ENCODE peak calls at places on chromosomes 2 and 18, in six cellular contexts. One of them, this sample, is unnamed.

GRCh38 chr2:223114170-223114569 is 62.2 kb downstream of the KCNE4 start:
- DNase-seq in Peyer's patch: no peak
- DNase-seq in heart right ventricle: no peak
- DNase-seq in effector memory CD4-positive, alpha-beta T cell: no peak
- DNase-seq in cardiac muscle cell: no peak
- DNase-seq in stomach: no peak
- DNase-seq in this sample: no peak

GRCh38 chr2:239013670-239013960 is 165.7 kb downstream of the TWIST2 start:
- DNase-seq in Peyer's patch: no peak
- DNase-seq in heart right ventricle: no peak
- DNase-seq in effector memory CD4-positive, alpha-beta T cell: no peak
- DNase-seq in cardiac muscle cell: no peak
- DNase-seq in stomach: no peak
- DNase-seq in this sample: no peak

GRCh38 chr2:15823459-15824396 is 116.6 kb upstream of the MYCN start:
- DNase-seq in Peyer's patch: no peak
- DNase-seq in heart right ventricle: no peak
- DNase-seq in effector memory CD4-positive, alpha-beta T cell: no peak
- DNase-seq in cardiac muscle cell: no peak
- DNase-seq in stomach: no peak
- DNase-seq in this sample: no peak

GRCh38 chr2:217951521-217952247 is 51.1 kb downstream of the TNS1 start:
- DNase-seq in Peyer's patch: no peak
- DNase-seq in heart right ventricle: no peak
- DNase-seq in effector memory CD4-positive, alpha-beta T cell: no peak
- DNase-seq in cardiac muscle cell: no peak
- DNase-seq in stomach: peak
- DNase-seq in this sample: no peak

GRCh38 chr2:205650450-205650849 is 31.9 kb upstream of the NRP2 start:
- DNase-seq in Peyer's patch: no peak
- DNase-seq in heart right ventricle: no peak
- DNase-seq in effector memory CD4-positive, alpha-beta T cell: no peak
- DNase-seq in cardiac muscle cell: no peak
- DNase-seq in stomach: no peak
- DNase-seq in this sample: no peak

GRCh38 chr2:177984739-177985138 is 87.8 kb downstream of the PDE11A start:
- DNase-seq in Peyer's patch: no peak
- DNase-seq in heart right ventricle: no peak
- DNase-seq in effector memory CD4-positive, alpha-beta T cell: no peak
- DNase-seq in cardiac muscle cell: peak
- DNase-seq in stomach: no peak
- DNase-seq in this sample: no peak

GRCh38 chr2:18149660-18150246 is 271.3 kb downstream of the KCNS3 start:
- DNase-seq in Peyer's patch: no peak
- DNase-seq in heart right ventricle: no peak
- DNase-seq in effector memory CD4-positive, alpha-beta T cell: no peak
- DNase-seq in cardiac muscle cell: peak
- DNase-seq in stomach: no peak
- DNase-seq in this sample: peak

GRCh38 chr18:28777756-28778155 is 600.8 kb upstream of the CDH2 start:
- DNase-seq in Peyer's patch: no peak
- DNase-seq in heart right ventricle: no peak
- DNase-seq in effector memory CD4-positive, alpha-beta T cell: no peak
- DNase-seq in cardiac muscle cell: no peak
- DNase-seq in stomach: no peak
- DNase-seq in this sample: no peak

GRCh38 chr2:216827073-216827725 is 32.7 kb downstream of the TNP1 start:
- DNase-seq in Peyer's patch: no peak
- DNase-seq in heart right ventricle: no peak
- DNase-seq in effector memory CD4-positive, alpha-beta T cell: no peak
- DNase-seq in cardiac muscle cell: no peak
- DNase-seq in stomach: no peak
- DNase-seq in this sample: no peak

GRCh38 chr18:76981388-76981968 is 151.1 kb downstream of the MBP start:
- DNase-seq in Peyer's patch: peak
- DNase-seq in heart right ventricle: no peak
- DNase-seq in effector memory CD4-positive, alpha-beta T cell: no peak
- DNase-seq in cardiac muscle cell: no peak
- DNase-seq in stomach: peak
- DNase-seq in this sample: no peak

GRCh38 chr2:98381494-98381893 is 35.2 kb downstream of the CNGA3 start:
- DNase-seq in Peyer's patch: no peak
- DNase-seq in heart right ventricle: no peak
- DNase-seq in effector memory CD4-positive, alpha-beta T cell: no peak
- DNase-seq in cardiac muscle cell: no peak
- DNase-seq in stomach: no peak
- DNase-seq in this sample: no peak

GRCh38 chr2:98382739-98383138 is 36.5 kb downstream of the CNGA3 start:
- DNase-seq in Peyer's patch: no peak
- DNase-seq in heart right ventricle: no peak
- DNase-seq in effector memory CD4-positive, alpha-beta T cell: no peak
- DNase-seq in cardiac muscle cell: no peak
- DNase-seq in stomach: no peak
- DNase-seq in this sample: no peak

GRCh38 chr2:98382086-98382485 is 35.8 kb downstream of the CNGA3 start:
- DNase-seq in Peyer's patch: no peak
- DNase-seq in heart right ventricle: no peak
- DNase-seq in effector memory CD4-positive, alpha-beta T cell: no peak
- DNase-seq in cardiac muscle cell: no peak
- DNase-seq in stomach: no peak
- DNase-seq in this sample: no peak

GRCh38 chr2:98385050-98385699 is 38.9 kb downstream of the CNGA3 start:
- DNase-seq in Peyer's patch: peak
- DNase-seq in heart right ventricle: peak
- DNase-seq in effector memory CD4-positive, alpha-beta T cell: peak
- DNase-seq in cardiac muscle cell: peak
- DNase-seq in stomach: peak
- DNase-seq in this sample: peak

DNA sequence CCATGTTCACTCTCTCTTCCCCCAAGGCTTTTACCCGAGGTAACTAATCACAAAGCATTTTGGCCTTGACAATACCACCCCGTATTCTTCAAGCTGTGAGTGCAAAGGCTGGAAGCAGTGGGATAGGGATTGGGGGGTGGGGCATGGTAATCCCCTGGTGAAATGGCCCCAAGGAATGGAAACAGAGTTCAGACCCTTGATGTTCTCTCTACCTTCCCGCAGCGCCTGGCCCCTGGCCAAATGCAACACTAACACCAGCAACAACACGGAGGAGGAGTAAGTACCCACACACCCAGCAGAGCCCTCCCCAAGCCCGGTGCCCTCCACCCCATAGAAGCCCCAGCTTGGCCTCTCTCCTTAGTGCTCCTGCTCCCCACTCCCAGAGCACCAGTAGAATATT is 36.9 kb downstream of the CNGA3 start:
- DNase-seq in Peyer's patch: no peak
- DNase-seq in heart right ventricle: no peak
- DNase-seq in effector memory CD4-positive, alpha-beta T cell: no peak
- DNase-seq in cardiac muscle cell: no peak
- DNase-seq in stomach: no peak
- DNase-seq in this sample: no peak
- H3K4me3 ChIP-seq in Peyer's patch: no peak
- H3K4me3 ChIP-seq in heart right ventricle: no peak
- H3K4me3 ChIP-seq in effector memory CD4-positive, alpha-beta T cell: no peak
- H3K4me3 ChIP-seq in cardiac muscle cell: no peak
- H3K4me3 ChIP-seq in stomach: no peak
- H3K4me3 ChIP-seq in this sample: no peak

GRCh38 chr2:232024457-232024856 is 62.9 kb downstream of the DIS3L2 start:
- DNase-seq in Peyer's patch: no peak
- DNase-seq in heart right ventricle: no peak
- DNase-seq in effector memory CD4-positive, alpha-beta T cell: no peak
- DNase-seq in cardiac muscle cell: no peak
- DNase-seq in stomach: no peak
- DNase-seq in this sample: no peak

GRCh38 chr2:232026941-232027340 is 65.4 kb downstream of the DIS3L2 start:
- DNase-seq in Peyer's patch: no peak
- DNase-seq in heart right ventricle: no peak
- DNase-seq in effector memory CD4-positive, alpha-beta T cell: no peak
- DNase-seq in cardiac muscle cell: no peak
- DNase-seq in stomach: no peak
- DNase-seq in this sample: peak

GRCh38 chr2:232022733-232023132 is 61.2 kb downstream of the DIS3L2 start:
- DNase-seq in Peyer's patch: no peak
- DNase-seq in heart right ventricle: no peak
- DNase-seq in effector memory CD4-positive, alpha-beta T cell: no peak
- DNase-seq in cardiac muscle cell: peak
- DNase-seq in stomach: no peak
- DNase-seq in this sample: no peak

GRCh38 chr2:232021881-232022280 is 60.4 kb downstream of the DIS3L2 start:
- DNase-seq in Peyer's patch: no peak
- DNase-seq in heart right ventricle: no peak
- DNase-seq in effector memory CD4-positive, alpha-beta T cell: no peak
- DNase-seq in cardiac muscle cell: no peak
- DNase-seq in stomach: no peak
- DNase-seq in this sample: no peak

DNA sequence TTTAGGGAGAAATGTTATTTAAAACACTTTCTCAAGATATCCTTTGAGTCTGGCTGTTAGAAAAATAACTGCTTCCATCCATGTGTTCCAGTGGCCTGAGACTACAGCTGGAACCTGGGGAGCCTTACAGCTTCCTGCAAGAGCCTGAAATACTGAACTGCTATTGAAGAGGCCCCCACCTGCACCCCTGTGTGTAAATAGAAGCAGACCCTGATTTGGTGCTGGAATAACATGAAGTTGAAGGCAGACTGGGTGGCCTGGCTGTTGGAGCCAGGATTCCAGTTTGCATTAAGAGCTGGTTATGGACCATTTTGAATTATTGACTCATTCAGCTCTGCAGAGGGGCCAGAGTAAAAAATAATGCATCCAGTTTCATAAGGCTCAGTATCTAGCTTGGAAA is 61.9 kb downstream of the DIS3L2 start:
- DNase-seq in Peyer's patch: no peak
- DNase-seq in heart right ventricle: no peak
- DNase-seq in effector memory CD4-positive, alpha-beta T cell: no peak
- DNase-seq in cardiac muscle cell: no peak
- DNase-seq in stomach: no peak
- DNase-seq in this sample: no peak
- H3K4me3 ChIP-seq in Peyer's patch: no peak
- H3K4me3 ChIP-seq in heart right ventricle: no peak
- H3K4me3 ChIP-seq in effector memory CD4-positive, alpha-beta T cell: no peak
- H3K4me3 ChIP-seq in cardiac muscle cell: no peak
- H3K4me3 ChIP-seq in stomach: no peak
- H3K4me3 ChIP-seq in this sample: no peak

GRCh38 chr18:58222439-58223125 is 178.6 kb downstream of the NEDD4L start:
- DNase-seq in Peyer's patch: no peak
- DNase-seq in heart right ventricle: no peak
- DNase-seq in effector memory CD4-positive, alpha-beta T cell: no peak
- DNase-seq in cardiac muscle cell: no peak
- DNase-seq in stomach: no peak
- DNase-seq in this sample: no peak
- H3K4me3 ChIP-seq in Peyer's patch: peak
- H3K4me3 ChIP-seq in heart right ventricle: no peak
- H3K4me3 ChIP-seq in effector memory CD4-positive, alpha-beta T cell: no peak
- H3K4me3 ChIP-seq in cardiac muscle cell: no peak
- H3K4me3 ChIP-seq in stomach: peak
- H3K4me3 ChIP-seq in this sample: peak

GRCh38 chr2:62817348-62817747 is 111.8 kb downstream of the EHBP1 start:
- DNase-seq in Peyer's patch: no peak
- DNase-seq in heart right ventricle: no peak
- DNase-seq in effector memory CD4-positive, alpha-beta T cell: no peak
- DNase-seq in cardiac muscle cell: no peak
- DNase-seq in stomach: no peak
- DNase-seq in this sample: no peak

GRCh38 chr2:62811086-62811485 is 105.6 kb downstream of the EHBP1 start:
- DNase-seq in Peyer's patch: no peak
- DNase-seq in heart right ventricle: no peak
- DNase-seq in effector memory CD4-positive, alpha-beta T cell: no peak
- DNase-seq in cardiac muscle cell: no peak
- DNase-seq in stomach: no peak
- DNase-seq in this sample: no peak

GRCh38 chr2:62812921-62813825 is 107.7 kb downstream of the EHBP1 start:
- DNase-seq in Peyer's patch: no peak
- DNase-seq in heart right ventricle: no peak
- DNase-seq in effector memory CD4-positive, alpha-beta T cell: no peak
- DNase-seq in cardiac muscle cell: no peak
- DNase-seq in stomach: no peak
- DNase-seq in this sample: no peak

GRCh38 chr2:62811972-62812371 is 106.5 kb downstream of the EHBP1 start:
- DNase-seq in Peyer's patch: no peak
- DNase-seq in heart right ventricle: no peak
- DNase-seq in effector memory CD4-positive, alpha-beta T cell: no peak
- DNase-seq in cardiac muscle cell: no peak
- DNase-seq in stomach: no peak
- DNase-seq in this sample: no peak

DNA sequence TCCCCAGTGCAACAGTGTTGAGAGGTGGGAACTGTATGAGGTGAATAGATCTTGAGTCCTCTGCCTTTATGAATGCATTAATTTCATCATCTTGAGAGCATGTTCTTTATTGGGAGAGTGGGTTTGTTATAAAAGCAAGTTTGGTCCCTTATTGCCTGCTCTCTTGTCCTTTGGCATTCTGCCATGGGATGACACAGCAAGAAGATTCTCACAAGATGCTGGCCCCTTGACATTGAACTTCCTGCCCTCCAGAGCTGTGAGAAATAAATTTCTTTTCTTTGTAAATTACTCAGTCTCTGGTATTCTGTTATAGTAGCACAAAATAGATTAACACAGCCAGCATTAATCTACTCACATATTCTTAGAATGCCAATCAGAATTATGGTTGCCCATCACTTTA is 108.6 kb downstream of the EHBP1 start:
- DNase-seq in Peyer's patch: no peak
- DNase-seq in heart right ventricle: no peak
- DNase-seq in effector memory CD4-positive, alpha-beta T cell: no peak
- DNase-seq in cardiac muscle cell: no peak
- DNase-seq in stomach: no peak
- DNase-seq in this sample: no peak
- H3K4me3 ChIP-seq in Peyer's patch: no peak
- H3K4me3 ChIP-seq in heart right ventricle: no peak
- H3K4me3 ChIP-seq in effector memory CD4-positive, alpha-beta T cell: no peak
- H3K4me3 ChIP-seq in cardiac muscle cell: no peak
- H3K4me3 ChIP-seq in stomach: no peak
- H3K4me3 ChIP-seq in this sample: no peak

DNA sequence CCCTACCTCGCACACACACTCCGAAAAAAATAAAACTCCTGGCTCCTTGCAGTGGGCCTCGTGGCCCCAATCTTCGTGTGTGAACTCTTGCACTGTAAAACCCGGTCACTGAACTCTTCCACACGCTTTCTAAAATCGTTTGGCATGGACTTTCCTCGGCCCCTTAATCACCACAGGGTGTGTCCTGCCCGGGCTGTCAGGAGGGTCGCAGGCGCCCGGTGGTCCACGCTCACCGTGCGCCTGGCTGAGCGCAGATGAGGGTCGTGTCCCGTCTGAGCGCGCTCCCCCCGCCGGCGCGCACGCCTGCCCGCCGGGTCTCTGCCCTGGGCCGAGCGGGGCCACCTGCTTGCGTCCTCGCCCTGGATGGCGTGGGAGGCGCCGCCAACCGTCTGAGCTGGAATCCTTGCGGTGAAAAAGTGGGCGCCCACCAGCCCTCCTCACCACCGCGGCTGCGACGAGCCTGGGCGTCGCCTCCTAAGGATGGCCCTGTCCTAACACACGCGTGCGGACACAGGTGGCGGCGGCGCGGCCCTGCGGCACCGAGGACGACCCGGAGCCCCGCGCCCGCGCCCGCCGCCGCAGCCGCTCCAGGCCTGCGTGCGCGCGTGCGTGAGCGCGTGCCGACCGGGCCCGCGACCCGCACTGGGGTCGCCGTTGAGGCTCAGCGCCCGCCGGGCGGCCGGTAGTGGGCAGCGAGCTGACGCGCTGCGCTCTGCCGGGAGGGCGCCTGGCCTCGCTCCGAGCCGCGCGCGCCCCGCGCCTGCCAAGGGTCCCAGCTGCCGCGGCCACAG is 126.5 kb downstream of the ARHGEF4 start:
- DNase-seq in Peyer's patch: no peak
- DNase-seq in heart right ventricle: no peak
- DNase-seq in effector memory CD4-positive, alpha-beta T cell: no peak
- DNase-seq in cardiac muscle cell: peak
- DNase-seq in stomach: no peak
- DNase-seq in this sample: no peak
- H3K4me3 ChIP-seq in Peyer's patch: no peak
- H3K4me3 ChIP-seq in heart right ventricle: no peak
- H3K4me3 ChIP-seq in effector memory CD4-positive, alpha-beta T cell: no peak
- H3K4me3 ChIP-seq in cardiac muscle cell: peak
- H3K4me3 ChIP-seq in stomach: peak
- H3K4me3 ChIP-seq in this sample: no peak

This sample was measured in GM12864.